ENCODE peak calls at places on chromosome 11, in ten cellular contexts. One of them, this sample, is unnamed.

GRCh38 chr11:12770966-12771597 is 96.9 kb downstream of the TEAD1 start:
- DNase-seq in nephron progenitor cell: no peak
- DNase-seq in foreskin fibroblast: no peak
- DNase-seq in hippocampal formation: no peak
- DNase-seq in adipocyte: no peak
- DNase-seq in AML-193: no peak
- DNase-seq in retina: no peak
- DNase-seq in head of caudate nucleus: no peak
- DNase-seq in osteocyte: no peak
- DNase-seq in Kasumi-1: no peak
- DNase-seq in this sample: no peak

GRCh38 chr11:75453916-75454655 is 21.1 kb upstream of the KLHL35 start:
- DNase-seq in adipocyte: peak
- DNase-seq in osteocyte: no peak
- DNase-seq in Kasumi-1: no peak
- DNase-seq in foreskin fibroblast: no peak
- DNase-seq in nephron progenitor cell: no peak
- DNase-seq in AML-193: no peak
- DNase-seq in hippocampal formation: no peak
- DNase-seq in retina: no peak
- DNase-seq in head of caudate nucleus: no peak
- DNase-seq in this sample: no peak

GRCh38 chr11:67449116-67449844 is 3.2 kb downstream of the GPR152 start:
- DNase-seq in Kasumi-1: peak
- DNase-seq in osteocyte: no peak
- DNase-seq in nephron progenitor cell: no peak
- DNase-seq in retina: no peak
- DNase-seq in adipocyte: no peak
- DNase-seq in foreskin fibroblast: no peak
- DNase-seq in hippocampal formation: no peak
- DNase-seq in head of caudate nucleus: no peak
- DNase-seq in AML-193: no peak
- DNase-seq in this sample: no peak

GRCh38 chr11:30150425-30150824 is 80.4 kb upstream of the FSHB start:
- DNase-seq in hippocampal formation: no peak
- DNase-seq in retina: no peak
- DNase-seq in Kasumi-1: no peak
- DNase-seq in adipocyte: no peak
- DNase-seq in nephron progenitor cell: no peak
- DNase-seq in head of caudate nucleus: no peak
- DNase-seq in osteocyte: no peak
- DNase-seq in foreskin fibroblast: no peak
- DNase-seq in AML-193: no peak
- DNase-seq in this sample: peak

GRCh38 chr11:60195923-60196368 is 13.1 kb upstream of the MS4A6A start:
- DNase-seq in Kasumi-1: no peak
- DNase-seq in hippocampal formation: no peak
- DNase-seq in osteocyte: no peak
- DNase-seq in foreskin fibroblast: no peak
- DNase-seq in adipocyte: no peak
- DNase-seq in AML-193: no peak
- DNase-seq in nephron progenitor cell: no peak
- DNase-seq in retina: no peak
- DNase-seq in head of caudate nucleus: no peak
- DNase-seq in this sample: no peak

GRCh38 chr11:75352417-75353206 is 1.2 kb upstream of the ARRB1 start:
- DNase-seq in nephron progenitor cell: no peak
- DNase-seq in head of caudate nucleus: peak
- DNase-seq in foreskin fibroblast: no peak
- DNase-seq in AML-193: peak
- DNase-seq in osteocyte: no peak
- DNase-seq in hippocampal formation: no peak
- DNase-seq in adipocyte: no peak
- DNase-seq in Kasumi-1: peak
- DNase-seq in retina: no peak
- DNase-seq in this sample: no peak

GRCh38 chr11:33574366-33574765 is 126.3 kb downstream of the C11orf91 start:
- DNase-seq in head of caudate nucleus: no peak
- DNase-seq in retina: no peak
- DNase-seq in hippocampal formation: no peak
- DNase-seq in osteocyte: no peak
- DNase-seq in adipocyte: no peak
- DNase-seq in Kasumi-1: no peak
- DNase-seq in foreskin fibroblast: peak
- DNase-seq in nephron progenitor cell: no peak
- DNase-seq in AML-193: no peak
- DNase-seq in this sample: no peak

GRCh38 chr11:14423633-14424032 is 64.7 kb upstream of the RRAS2 start:
- DNase-seq in AML-193: peak
- DNase-seq in head of caudate nucleus: no peak
- DNase-seq in foreskin fibroblast: peak
- DNase-seq in hippocampal formation: no peak
- DNase-seq in Kasumi-1: peak
- DNase-seq in adipocyte: peak
- DNase-seq in retina: no peak
- DNase-seq in nephron progenitor cell: no peak
- DNase-seq in osteocyte: no peak
- DNase-seq in this sample: peak

GRCh38 chr11:64763804-64764611 is 4.2 kb upstream of the PYGM start:
- DNase-seq in foreskin fibroblast: no peak
- DNase-seq in osteocyte: no peak
- DNase-seq in hippocampal formation: no peak
- DNase-seq in head of caudate nucleus: no peak
- DNase-seq in AML-193: no peak
- DNase-seq in retina: peak
- DNase-seq in adipocyte: no peak
- DNase-seq in nephron progenitor cell: no peak
- DNase-seq in Kasumi-1: no peak
- DNase-seq in this sample: no peak

GRCh38 chr11:844693-845644 is 2.3 kb downstream of the TSPAN4 start:
- DNase-seq in nephron progenitor cell: peak
- DNase-seq in foreskin fibroblast: peak
- DNase-seq in osteocyte: peak
- DNase-seq in hippocampal formation: no peak
- DNase-seq in adipocyte: peak
- DNase-seq in head of caudate nucleus: peak
- DNase-seq in AML-193: peak
- DNase-seq in retina: peak
- DNase-seq in Kasumi-1: peak
- DNase-seq in this sample: peak

GRCh38 chr11:70755410-70756158 is 357.3 kb downstream of the CTTN start:
- DNase-seq in retina: peak
- DNase-seq in foreskin fibroblast: peak
- DNase-seq in head of caudate nucleus: peak
- DNase-seq in hippocampal formation: peak
- DNase-seq in adipocyte: peak
- DNase-seq in osteocyte: peak
- DNase-seq in AML-193: peak
- DNase-seq in Kasumi-1: peak
- DNase-seq in nephron progenitor cell: peak
- DNase-seq in this sample: peak

GRCh38 chr11:19218216-19218615 is 16.4 kb upstream of the CSRP3 start:
- DNase-seq in Kasumi-1: no peak
- DNase-seq in retina: peak
- DNase-seq in head of caudate nucleus: peak
- DNase-seq in hippocampal formation: peak
- DNase-seq in AML-193: no peak
- DNase-seq in osteocyte: no peak
- DNase-seq in adipocyte: no peak
- DNase-seq in foreskin fibroblast: no peak
- DNase-seq in nephron progenitor cell: no peak
- DNase-seq in this sample: no peak

GRCh38 chr11:2194877-2195755 is 23.5 kb upstream of the TH start:
- DNase-seq in foreskin fibroblast: peak
- DNase-seq in osteocyte: no peak
- DNase-seq in AML-193: peak
- DNase-seq in head of caudate nucleus: no peak
- DNase-seq in adipocyte: peak
- DNase-seq in hippocampal formation: no peak
- DNase-seq in Kasumi-1: peak
- DNase-seq in nephron progenitor cell: peak
- DNase-seq in retina: peak
- DNase-seq in this sample: peak

GRCh38 chr11:29448246-29448877 is 568.5 kb downstream of the KCNA4 start:
- DNase-seq in retina: peak
- DNase-seq in adipocyte: peak
- DNase-seq in osteocyte: no peak
- DNase-seq in foreskin fibroblast: no peak
- DNase-seq in nephron progenitor cell: peak
- DNase-seq in head of caudate nucleus: peak
- DNase-seq in Kasumi-1: peak
- DNase-seq in AML-193: no peak
- DNase-seq in hippocampal formation: peak
- DNase-seq in this sample: peak

This sample was measured in cardiac muscle cell.